ENCODE peak calls at places on chromosomes 3 and 15, in five cellular contexts. K is omental fat pad; Y is HepG2; E is amygdala; C is activated CD4-positive, alpha-beta T cell treated with anti-CD3 and anti-CD28 coated beads, Interleukin-2, amount 10 ng/mL, durations not matched to agents 7 days and 5 days. O is an unnamed sample.

GRCh38 chr15:100081454-100081853 is 260.3 kb downstream of the ADAMTS17 start:
- DNase-seq in K (no peak), Y (no peak), E (no peak), C (no peak), O (no peak)

GRCh38 chr3:120488296-120488695 is 37.5 kb upstream of the FSTL1 start:
- DNase-seq in Y (no peak), K (no peak), E (no peak), C (no peak), O (no peak)

GRCh38 chr3:40649346-40649745 is 124.6 kb downstream of the ZNF621 start:
- DNase-seq in Y (no peak), E (no peak), K (no peak), C (no peak), O (no peak)

GRCh38 chr3:177286034-177286433 is 88.8 kb upstream of the TBL1XR1 start:
- DNase-seq in K (no peak), Y (peak), C (no peak), E (no peak), O (no peak)

GRCh38 chr3:44338010-44338827 is at the start of gene TCAIM:
- DNase-seq in E (peak), C (peak), Y (peak), K (peak), O (peak)

GRCh38 chr3:4228295-4228694 is 74.9 kb upstream of the SETMAR start:
- DNase-seq in E (no peak), K (no peak), Y (no peak), C (no peak), O (no peak)

GRCh38 chr3:12458901-12459300 is 25.4 kb upstream of the TSEN2 start:
- DNase-seq in K (no peak), C (no peak), E (no peak), Y (no peak), O (no peak)

GRCh38 chr15:82900511-82900910 is 52.0 kb downstream of the HOMER2 start:
- DNase-seq in Y (no peak), E (no peak), K (no peak), C (no peak), O (no peak)

GRCh38 chr3:23944861-23945652 is at the start of gene NR1D2:
- DNase-seq in Y (peak), C (peak), K (peak), E (peak), O (peak)

GRCh38 chr3:115975353-115975752 is 352.0 kb downstream of the GAP43 start:
- DNase-seq in E (no peak), K (no peak), C (no peak), Y (peak), O (no peak)

GRCh38 chr3:72401005-72401404 is 447.2 kb downstream of the SHQ1 start:
- DNase-seq in K (no peak), Y (no peak), E (no peak), C (no peak), O (no peak)

GRCh38 chr15:90617171-90617570 is 87.4 kb downstream of the CRTC3 start:
- DNase-seq in E (no peak), K (no peak), C (no peak), Y (no peak), O (no peak)

GRCh38 chr3:43001094-43001553 is 22.0 kb downstream of the GASK1A start:
- DNase-seq in Y (peak), K (peak), C (no peak), E (peak), O (peak)

GRCh38 chr3:62647711-62648110 is 227.5 kb downstream of the CADPS start:
- DNase-seq in Y (no peak), K (no peak), C (no peak), E (no peak), O (no peak)

GRCh38 chr15:95405447-95405846 is 925.1 kb upstream of the NR2F2 start:
- DNase-seq in Y (no peak), C (no peak), E (no peak), K (no peak), O (no peak)

GRCh38 chr3:175606650-175607318 is 747.6 kb downstream of the NAALADL2 start:
- DNase-seq in K (no peak), C (no peak), Y (no peak), E (no peak), O (no peak)

GRCh38 chr15:49904296-49904695 is 214.7 kb downstream of the ATP8B4 start:
- DNase-seq in C (no peak), E (no peak), Y (no peak), K (no peak), O (no peak)

GRCh38 chr3:177679568-177680441 is 482.5 kb upstream of the TBL1XR1 start:
- DNase-seq in K (peak), C (no peak), Y (no peak), E (no peak), O (no peak)

GRCh38 chr3:129106866-129107565 is 14.6 kb downstream of the RAB43 start:
- DNase-seq in E (no peak), C (no peak), K (no peak), Y (no peak), O (no peak)

GRCh38 chr3:186319988-186320387 is 42.0 kb downstream of the DGKG start:
- DNase-seq in C (no peak), Y (no peak), E (no peak), K (no peak), O (no peak)

GRCh38 chr15:81981888-81982287 is 63.9 kb downstream of the MEX3B start:
- DNase-seq in Y (no peak), C (no peak), E (no peak), K (no peak), O (no peak)

GRCh38 chr15:63983071-63983711 is 63.1 kb downstream of the DAPK2 start:
- DNase-seq in C (no peak), K (no peak), E (no peak), Y (no peak), O (no peak)

GRCh38 chr3:195916991-195917390 is 8.6 kb upstream of the TNK2 start:
- DNase-seq in Y (no peak), K (no peak), C (no peak), E (no peak), O (no peak)

GRCh38 chr3:139893264-139893962 is 41.6 kb upstream of the CLSTN2 start:
- DNase-seq in Y (no peak), K (no peak), E (no peak), C (no peak), O (no peak)

GRCh38 chr3:100311011-100311410 is 23.5 kb upstream of the NIT2 start:
- DNase-seq in C (no peak), E (no peak), Y (no peak), K (no peak), O (no peak)

GRCh38 chr3:133136114-133137041 is 98.2 kb downstream of the TMEM108 start:
- DNase-seq in E (no peak), Y (no peak), K (no peak), C (no peak), O (no peak)

GRCh38 chr3:182445576-182445975 is 347.7 kb upstream of the ATP11B start:
- DNase-seq in C (no peak), K (no peak), E (no peak), Y (no peak), O (no peak)

GRCh38 chr15:52011711-52012144 is 7.3 kb upstream of the MAPK6 start:
- DNase-seq in E (peak), C (no peak), Y (peak), K (no peak), O (peak)

GRCh38 chr3:177284383-177284881 is 87.2 kb upstream of the TBL1XR1 start:
- DNase-seq in E (no peak), K (no peak), C (peak), Y (peak), O (no peak)

GRCh38 chr3:42683875-42684593 is 1.3 kb upstream of the KLHL40 start:
- DNase-seq in E (peak), K (peak), C (no peak), Y (peak), O (peak)

GRCh38 chr3:197014942-197015575 is 14.6 kb downstream of the MELTF start:
- DNase-seq in K (no peak), C (no peak), Y (no peak), E (no peak), O (no peak)

GRCh38 chr3:53850895-53851294 is 4.5 kb downstream of the IL17RB start:
- DNase-seq in Y (no peak), K (no peak), C (no peak), E (no peak), O (no peak)

GRCh38 chr3:7520593-7520992 is 659.7 kb downstream of the GRM7 start:
- DNase-seq in C (no peak), K (no peak), Y (no peak), E (no peak), O (no peak)

GRCh38 chr15:93072440-93073394 is 16.3 kb downstream of the RGMA start:
- DNase-seq in C (no peak), K (no peak), E (peak), Y (peak), O (peak)

GRCh38 chr3:52615178-52615577 is 70.5 kb downstream of the PBRM1 start:
- DNase-seq in Y (no peak), C (no peak), E (no peak), K (no peak), O (no peak)

GRCh38 chr3:43372809-43373587 is 86.7 kb downstream of the SNRK start:
- DNase-seq in Y (no peak), E (no peak), K (no peak), C (no peak), O (no peak)

GRCh38 chr3:87076951-87077350 is 86.0 kb upstream of the VGLL3 start:
- DNase-seq in K (no peak), Y (peak), C (no peak), E (no peak), O (no peak)

GRCh38 chr3:172711457-172711800 is 562 bp upstream of the NCEH1 start:
- DNase-seq in Y (peak), C (no peak), K (no peak), E (no peak), O (no peak)

GRCh38 chr3:123780656-123781055 is 103.5 kb downstream of the MYLK start:
- DNase-seq in C (no peak), Y (no peak), E (no peak), K (no peak), O (no peak)

GRCh38 chr15:49101536-49101935 is 53.9 kb downstream of the COPS2 start:
- DNase-seq in K (no peak), C (no peak), Y (no peak), E (no peak), O (no peak)